ENCODE peak calls at places on chromosomes 16 and 17, in five cellular contexts. B, G, K, O and S are unnamed samples.

GRCh38 chr17:65259281-65259680 is 122.1 kb downstream of the RGS9 start:
- DNase-seq in B (no peak), K (no peak), O (no peak), G (no peak), S (no peak)

GRCh38 chr17:75030161-75030560 is 16.6 kb downstream of the ATP5PD start:
- DNase-seq in B (no peak), G (no peak), O (no peak), K (no peak), S (no peak)

GRCh38 chr16:89667633-89668032 is 10.0 kb downstream of the SPATA33 start:
- DNase-seq in B (no peak), G (no peak), O (no peak), K (no peak), S (no peak)

GRCh38 chr16:56424791-56425438 is 430 bp downstream of the AMFR start:
- DNase-seq in O (peak; percentile 23), B (peak; percentile 6), G (peak; percentile 77), K (no peak), S (no peak)

GRCh38 chr17:78613423-78613822 is 36.2 kb upstream of the DNAH17 start:
- DNase-seq in K (no peak), B (no peak), O (no peak), G (no peak), S (no peak)

GRCh38 chr17:43998552-43998951 is 5.9 kb upstream of the NAGS start:
- DNase-seq in O (no peak), G (no peak), K (peak; percentile 58), B (no peak), S (no peak)

GRCh38 chr17:18851206-18851605 is 6.7 kb upstream of the PRPSAP2 start:
- DNase-seq in G (no peak), O (peak; percentile 33), B (no peak), K (no peak), S (no peak)

GRCh38 chr16:914453-914852 is 56.3 kb downstream of the LMF1 start:
- DNase-seq in K (peak; percentile 12), G (no peak), O (no peak), B (no peak), S (no peak)

GRCh38 chr17:46984892-46985291 is 5.8 kb upstream of the RPRML start:
- DNase-seq in O (peak; percentile 7), G (no peak), B (no peak), K (no peak), S (no peak)